ENCODE peak calls at places on chromosomes 16 and 17, in four cellular contexts. P, W, Z and C are unnamed samples.

GRCh38 chr17:31679667-31680066 is 179.4 kb downstream of the COPRS start:
- DNase-seq in Z (no peak), W (no peak), P (no peak), C (no peak)

GRCh38 chr16:85681255-85681654 is 7.5 kb downstream of the GINS2 start:
- DNase-seq in Z (no peak), W (no peak), P (no peak), C (no peak)

GRCh38 chr17:21210411-21211076 is 3.4 kb downstream of the TMEM11 start:
- DNase-seq in P (no peak), W (peak), Z (no peak), C (no peak)

GRCh38 chr16:72794319-72794718 is 253.6 kb downstream of the ZFHX3 start:
- DNase-seq in P (no peak), Z (no peak), W (no peak), C (no peak)

GRCh38 chr16:46911038-46911437 is 26.9 kb downstream of the GPT2 start:
- DNase-seq in Z (no peak), W (no peak), P (no peak), C (no peak)

GRCh38 chr17:78861229-78861628 is 20.6 kb upstream of the USP36 start:
- DNase-seq in W (no peak), Z (no peak), P (no peak), C (no peak)

GRCh38 chr17:67246398-67246647 is 1.3 kb upstream of the HELZ start:
- DNase-seq in Z (no peak), W (no peak), P (no peak), C (no peak)

GRCh38 chr16:85010931-85011845 is at the start of gene ZDHHC7:
- DNase-seq in P (peak), Z (peak), W (peak), C (peak)

GRCh38 chr17:44599298-44600175 is 42.3 kb downstream of the FZD2 start:
- DNase-seq in W (no peak), Z (no peak), P (no peak), C (no peak)

GRCh38 chr17:76441681-76442340 is 11.1 kb downstream of the UBE2O start:
- DNase-seq in P (no peak), W (no peak), Z (no peak), C (no peak)

GRCh38 chr17:79132271-79133064 is 57.8 kb downstream of the ENGASE start:
- DNase-seq in W (no peak), P (no peak), Z (no peak), C (no peak)